ENCODE peak calls at places on chromosomes 7 and 10, in four cellular contexts. One of them, this sample, is unnamed.

GRCh38 chr7:87876759-87877234 is 504 bp downstream of the DBF4 start:
- DNase-seq in neuronal stem cell: no peak
- DNase-seq in occipital lobe: peak
- DNase-seq in cardiac fibroblast: peak
- DNase-seq in this sample: peak

GRCh38 chr10:81696609-81697388 is 178.2 kb upstream of the NRG3 start:
- DNase-seq in neuronal stem cell: no peak
- DNase-seq in occipital lobe: no peak
- DNase-seq in cardiac fibroblast: no peak
- DNase-seq in this sample: peak

GRCh38 chr7:108541493-108541892 is 15.6 kb upstream of the PNPLA8 start:
- DNase-seq in neuronal stem cell: no peak
- DNase-seq in occipital lobe: no peak
- DNase-seq in cardiac fibroblast: no peak
- DNase-seq in this sample: no peak

GRCh38 chr10:99369126-99369525 is 40.0 kb downstream of the CNNM1 start:
- DNase-seq in neuronal stem cell: no peak
- DNase-seq in occipital lobe: no peak
- DNase-seq in cardiac fibroblast: no peak
- DNase-seq in this sample: no peak

GRCh38 chr7:145106001-145106400 is 270.1 kb upstream of the TPK1 start:
- DNase-seq in neuronal stem cell: no peak
- DNase-seq in occipital lobe: no peak
- DNase-seq in cardiac fibroblast: peak
- DNase-seq in this sample: no peak

GRCh38 chr7:106866298-106867281 is 1.5 kb downstream of the PIK3CG start:
- DNase-seq in neuronal stem cell: no peak
- DNase-seq in occipital lobe: no peak
- DNase-seq in cardiac fibroblast: no peak
- DNase-seq in this sample: no peak

GRCh38 chr10:95688648-95689047 is 5.1 kb downstream of the TCTN3 start:
- DNase-seq in neuronal stem cell: no peak
- DNase-seq in occipital lobe: no peak
- DNase-seq in cardiac fibroblast: no peak
- DNase-seq in this sample: no peak

GRCh38 chr7:54426406-54426805 is 115.8 kb upstream of the VSTM2A start:
- DNase-seq in neuronal stem cell: no peak
- DNase-seq in occipital lobe: no peak
- DNase-seq in cardiac fibroblast: no peak
- DNase-seq in this sample: no peak

GRCh38 chr7:128739048-128739962 is at the start of gene CALU:
- DNase-seq in neuronal stem cell: peak
- DNase-seq in occipital lobe: peak
- DNase-seq in cardiac fibroblast: peak
- DNase-seq in this sample: peak

GRCh38 chr7:2431260-2431867 is 28.0 kb downstream of the CHST12 start:
- DNase-seq in neuronal stem cell: no peak
- DNase-seq in occipital lobe: no peak
- DNase-seq in cardiac fibroblast: no peak
- DNase-seq in this sample: no peak

GRCh38 chr7:112018305-112019030 is 187.7 kb downstream of the DOCK4 start:
- DNase-seq in neuronal stem cell: no peak
- DNase-seq in occipital lobe: no peak
- DNase-seq in cardiac fibroblast: peak
- DNase-seq in this sample: no peak

GRCh38 chr10:89238956-89239713 is 12.4 kb downstream of the LIPA start:
- DNase-seq in neuronal stem cell: no peak
- DNase-seq in occipital lobe: no peak
- DNase-seq in cardiac fibroblast: no peak
- DNase-seq in this sample: no peak

GRCh38 chr10:122323188-122323587 is 51.3 kb upstream of the PLEKHA1 start:
- DNase-seq in neuronal stem cell: no peak
- DNase-seq in occipital lobe: no peak
- DNase-seq in cardiac fibroblast: no peak
- DNase-seq in this sample: no peak

GRCh38 chr10:85922363-85923129 is 444.0 kb downstream of the GRID1 start:
- DNase-seq in neuronal stem cell: no peak
- DNase-seq in occipital lobe: no peak
- DNase-seq in cardiac fibroblast: no peak
- DNase-seq in this sample: no peak

GRCh38 chr7:116334555-116334954 is 124.2 kb downstream of the TES start:
- DNase-seq in neuronal stem cell: no peak
- DNase-seq in occipital lobe: no peak
- DNase-seq in cardiac fibroblast: no peak
- DNase-seq in this sample: no peak

GRCh38 chr10:14084875-14085274 is 245.8 kb downstream of the FRMD4A start:
- DNase-seq in neuronal stem cell: no peak
- DNase-seq in occipital lobe: no peak
- DNase-seq in cardiac fibroblast: no peak
- DNase-seq in this sample: no peak